ENCODE peak calls at places on chromosome 16, in nine cellular contexts. E, M, Y, D, A, V, W, N and P are unnamed samples.

GRCh38 chr16:21222495-21223337 is 10.8 kb upstream of the ANKS4B start:
- DNase-seq in E (no peak), M (no peak), Y (no peak), D (no peak), A (no peak), V (no peak), W (no peak), N (no peak), P (no peak)

GRCh38 chr16:17222756-17223411 is 247.9 kb downstream of the XYLT1 start:
- DNase-seq in E (no peak), M (no peak), Y (no peak), D (peak; percentile 71), A (peak; percentile 15), V (no peak), W (peak; percentile 35), N (peak; percentile 5), P (peak; percentile 16)

GRCh38 chr16:68273896-68274295 is 9.6 kb downstream of the SLC7A6 start:
- DNase-seq in E (no peak), M (no peak), Y (no peak), D (no peak), A (no peak), V (no peak), W (no peak), N (no peak), P (no peak)

GRCh38 chr16:66590322-66590721 is 11.1 kb downstream of the CMTM2 start:
- DNase-seq in E (no peak), M (no peak), Y (no peak), D (no peak), A (no peak), V (no peak), W (no peak), N (no peak), P (no peak)

GRCh38 chr16:46583036-46583435 is 38.1 kb downstream of the SHCBP1 start:
- DNase-seq in E (no peak), M (no peak), Y (no peak), D (no peak), A (no peak), V (no peak), W (no peak), N (no peak), P (no peak)

GRCh38 chr16:3129137-3130131 is 5.4 kb upstream of the ZNF213 start:
- DNase-seq in E (peak; percentile 77), M (peak; percentile 73), Y (no peak), D (peak; percentile 85), A (peak; percentile 58), V (peak; percentile 94), W (peak; percentile 80), N (peak; percentile 60), P (peak; percentile 28)

GRCh38 chr16:1458336-1458976 is 14.1 kb upstream of the CCDC154 start:
- DNase-seq in E (no peak), M (no peak), Y (no peak), D (no peak), A (no peak), V (no peak), W (no peak), N (no peak), P (no peak)

GRCh38 chr16:154223-155030 is 2.0 kb downstream of the HBZ start:
- DNase-seq in E (no peak), M (peak; percentile 3), Y (no peak), D (no peak), A (no peak), V (no peak), W (no peak), N (no peak), P (no peak)

GRCh38 chr16:85557083-85557975 is 55.8 kb upstream of the GSE1 start:
- DNase-seq in E (peak; percentile 75), M (peak; percentile 22), Y (peak; percentile 63), D (peak; percentile 78), A (no peak), V (no peak), W (peak; percentile 19), N (no peak), P (no peak)

GRCh38 chr16:3793161-3793576 is 75.8 kb upstream of the TRAP1 start:
- DNase-seq in E (no peak), M (no peak), Y (no peak), D (peak; percentile 75), A (peak; percentile 40), V (no peak), W (peak; percentile 67), N (peak; percentile 33), P (no peak)

GRCh38 chr16:1920727-1921155 is 2.5 kb upstream of the HS3ST6 start:
- DNase-seq in E (no peak), M (no peak), Y (no peak), D (no peak), A (no peak), V (peak; percentile 71), W (no peak), N (no peak), P (no peak)

GRCh38 chr16:66189951-66190350 is 176.5 kb upstream of the CDH5 start:
- DNase-seq in E (no peak), M (no peak), Y (no peak), D (no peak), A (no peak), V (no peak), W (no peak), N (no peak), P (no peak)

GRCh38 chr16:19718624-19718965 is 524 bp downstream of the IQCK start:
- DNase-seq in E (peak; percentile 55), M (no peak), Y (peak; percentile 25), D (no peak), A (no peak), V (no peak), W (no peak), N (no peak), P (no peak)

DNA sequence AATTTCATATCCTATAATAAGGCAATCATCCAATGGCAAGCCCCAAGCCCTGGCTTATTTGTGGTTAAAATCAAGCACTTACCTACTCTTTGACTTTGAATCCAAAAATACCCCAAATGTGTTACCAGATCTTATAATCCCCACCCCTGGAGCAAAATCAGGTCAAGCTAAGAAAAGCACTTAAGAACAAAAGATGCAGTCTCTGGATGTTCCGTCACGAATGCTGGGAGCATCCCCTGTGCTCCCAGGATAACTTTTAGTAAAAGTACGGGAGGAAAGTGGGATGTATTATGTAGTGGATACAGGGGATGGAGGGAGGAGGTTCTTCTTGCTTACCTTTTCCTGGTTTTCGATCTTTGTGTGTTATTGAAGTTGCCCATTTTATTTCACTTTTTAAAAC is 29.5 kb downstream of the SHISA9 start:
- DNase-seq in E (no peak), M (no peak), Y (no peak), D (no peak), A (no peak), V (no peak), W (no peak), N (no peak), P (no peak)
- H3K27ac ChIP-seq in E (no peak overlapping the region), M (no peak overlapping the region), Y (no peak overlapping the region), D (no peak overlapping the region), A (no peak overlapping the region), V (no peak overlapping the region), W (no peak overlapping the region), N (no peak overlapping the region), P (no peak overlapping the region)

GRCh38 chr16:77069929-77070328 is 121.1 kb upstream of the MON1B start:
- DNase-seq in E (no peak), M (no peak), Y (no peak), D (no peak), A (no peak), V (no peak), W (no peak), N (no peak), P (no peak)

GRCh38 chr16:77066896-77067496 is 124.0 kb upstream of the MON1B start:
- DNase-seq in E (no peak), M (no peak), Y (no peak), D (no peak), A (no peak), V (no peak), W (no peak), N (no peak), P (no peak)

GRCh38 chr16:77070683-77071082 is 120.3 kb upstream of the MON1B start:
- DNase-seq in E (no peak), M (no peak), Y (no peak), D (no peak), A (no peak), V (no peak), W (no peak), N (no peak), P (no peak)

GRCh38 chr16:77064037-77064436 is 127.0 kb upstream of the MON1B start:
- DNase-seq in E (no peak), M (no peak), Y (no peak), D (no peak), A (no peak), V (no peak), W (no peak), N (no peak), P (no peak)

GRCh38 chr16:77068402-77068801 is 122.6 kb upstream of the MON1B start:
- DNase-seq in E (no peak), M (no peak), Y (no peak), D (no peak), A (no peak), V (no peak), W (no peak), N (no peak), P (no peak)
- H3K27ac ChIP-seq in E (no peak overlapping the region), M (no peak overlapping the region), Y (no peak overlapping the region), D (no peak overlapping the region), A (no peak overlapping the region), V (no peak overlapping the region), W (no peak overlapping the region), N (no peak overlapping the region), P (no peak overlapping the region)

DNA sequence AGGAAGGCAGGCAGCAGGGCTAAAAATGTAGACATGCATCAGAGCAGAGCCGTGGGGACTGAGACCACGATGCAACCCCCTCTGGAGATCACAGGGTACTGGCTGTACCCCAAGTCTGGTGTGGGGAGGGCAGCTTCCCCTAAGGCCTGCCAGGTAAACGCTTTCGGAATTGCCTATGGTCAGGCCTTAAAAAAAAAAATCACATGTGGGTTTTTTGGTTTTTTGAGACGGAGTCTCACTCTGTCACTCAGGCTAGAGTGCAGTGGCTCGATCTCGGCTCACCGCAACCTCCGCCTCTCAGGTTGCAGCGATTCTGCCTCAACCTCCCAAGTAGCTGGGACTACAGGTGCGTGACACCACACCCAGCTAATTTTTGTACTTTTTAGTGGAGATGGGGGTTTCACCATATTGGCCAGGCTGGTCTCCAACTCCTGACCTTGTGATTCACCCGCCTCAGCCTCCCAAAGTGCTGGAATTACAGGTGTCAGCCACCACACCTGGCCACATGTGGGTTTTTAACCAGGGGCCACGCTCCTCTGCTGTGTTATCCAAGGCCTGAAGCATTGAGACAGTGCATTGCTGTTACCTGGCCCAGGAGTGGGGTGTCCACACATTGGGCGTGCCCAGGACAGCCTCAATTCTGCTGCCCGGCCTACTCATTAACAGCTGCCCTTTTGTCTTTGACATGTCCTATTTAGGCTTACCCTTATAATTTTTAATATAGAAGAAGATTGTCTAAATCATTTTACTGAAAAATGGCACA is 50.4 kb downstream of the LITAF start:
- DNase-seq in E (no peak), M (no peak), Y (no peak), D (no peak), A (no peak), V (peak; percentile 27), W (no peak), N (no peak), P (no peak)
- H3K27ac ChIP-seq in E (no peak overlapping the region), M (no peak overlapping the region), Y (peak overlapping the region; percentile 80), D (no peak overlapping the region), A (no peak overlapping the region), V (no peak overlapping the region), W (no peak overlapping the region), N (no peak overlapping the region), P (no peak overlapping the region)

DNA sequence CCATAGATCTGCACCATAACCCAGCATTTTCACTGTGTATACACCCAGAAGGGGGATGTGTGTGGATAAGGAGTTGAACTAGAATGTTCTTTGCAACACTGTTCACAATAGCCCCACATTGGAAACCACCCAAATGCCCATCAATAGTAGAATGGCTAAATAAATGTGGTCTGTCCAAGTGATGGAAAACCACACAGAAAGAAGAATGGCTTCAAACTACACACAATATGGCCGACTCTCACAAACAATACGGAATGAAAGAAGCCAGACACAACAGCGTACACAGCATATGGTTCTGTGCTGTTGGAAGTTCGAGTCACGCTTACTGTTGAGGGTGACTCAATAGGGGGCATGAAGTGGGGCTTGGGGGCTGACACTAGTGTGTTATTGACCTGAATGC is 34.0 kb upstream of the MEAK7 start:
- DNase-seq in E (no peak), M (no peak), Y (no peak), D (no peak), A (no peak), V (no peak), W (no peak), N (no peak), P (no peak)
- H3K27ac ChIP-seq in E (no peak overlapping the region), M (no peak overlapping the region), Y (no peak overlapping the region), D (no peak overlapping the region), A (no peak overlapping the region), V (no peak overlapping the region), W (no peak overlapping the region), N (no peak overlapping the region), P (no peak overlapping the region)